ENCODE peak calls at places on chromosome 18, in eight cellular contexts. One of them, this sample, is unnamed. For H3K27me3, the result is how much of the 10 kb centered on the place peaks cover.

GRCh38 chr18:3930126-3931012 is 480.4 kb downstream of the TGIF1 start:
- DNase-seq in thoracic aorta: no peak
- DNase-seq in Peyer's patch: no peak
- DNase-seq in GM23248: no peak
- DNase-seq in right cardiac atrium: no peak
- DNase-seq in esophagus muscularis mucosa: no peak
- DNase-seq in cardiac muscle cell: no peak
- DNase-seq in body of pancreas: no peak
- DNase-seq in this sample: no peak

GRCh38 chr18:59730896-59731295 is 33.7 kb upstream of the CCBE1 start:
- DNase-seq in thoracic aorta: no peak
- DNase-seq in Peyer's patch: no peak
- DNase-seq in GM23248: no peak
- DNase-seq in right cardiac atrium: no peak
- DNase-seq in esophagus muscularis mucosa: no peak
- DNase-seq in cardiac muscle cell: no peak
- DNase-seq in body of pancreas: no peak
- DNase-seq in this sample: no peak

GRCh38 chr18:66316708-66317107 is 287.2 kb downstream of the CDH19 start:
- DNase-seq in thoracic aorta: no peak
- DNase-seq in Peyer's patch: no peak
- DNase-seq in GM23248: no peak
- DNase-seq in right cardiac atrium: no peak
- DNase-seq in esophagus muscularis mucosa: no peak
- DNase-seq in cardiac muscle cell: no peak
- DNase-seq in body of pancreas: no peak
- DNase-seq in this sample: no peak

GRCh38 chr18:58862851-58863538 is 1.7 kb upstream of the ZNF532 start:
- DNase-seq in thoracic aorta: no peak
- DNase-seq in Peyer's patch: peak
- DNase-seq in GM23248: peak
- DNase-seq in right cardiac atrium: peak
- DNase-seq in esophagus muscularis mucosa: no peak
- DNase-seq in cardiac muscle cell: no peak
- DNase-seq in body of pancreas: no peak
- DNase-seq in this sample: no peak

GRCh38 chr18:1774261-1774660 is 797.0 kb downstream of the METTL4 start:
- DNase-seq in thoracic aorta: no peak
- DNase-seq in Peyer's patch: no peak
- DNase-seq in GM23248: no peak
- DNase-seq in right cardiac atrium: no peak
- DNase-seq in esophagus muscularis mucosa: no peak
- DNase-seq in cardiac muscle cell: no peak
- DNase-seq in body of pancreas: no peak
- DNase-seq in this sample: no peak

GRCh38 chr18:46073474-46074331 is 1.6 kb upstream of the PSTPIP2 start:
- DNase-seq in thoracic aorta: no peak
- DNase-seq in Peyer's patch: peak
- DNase-seq in GM23248: peak
- DNase-seq in right cardiac atrium: no peak
- DNase-seq in esophagus muscularis mucosa: peak
- DNase-seq in cardiac muscle cell: peak
- DNase-seq in body of pancreas: peak
- DNase-seq in this sample: peak

GRCh38 chr18:6681331-6681875 is 48.1 kb upstream of the ARHGAP28 start:
- DNase-seq in thoracic aorta: no peak
- DNase-seq in Peyer's patch: no peak
- DNase-seq in GM23248: no peak
- DNase-seq in right cardiac atrium: no peak
- DNase-seq in esophagus muscularis mucosa: no peak
- DNase-seq in cardiac muscle cell: no peak
- DNase-seq in body of pancreas: no peak
- DNase-seq in this sample: no peak

GRCh38 chr18:9661564-9661963 is 46.5 kb upstream of the RAB31 start:
- DNase-seq in thoracic aorta: no peak
- DNase-seq in Peyer's patch: no peak
- DNase-seq in GM23248: peak
- DNase-seq in right cardiac atrium: no peak
- DNase-seq in esophagus muscularis mucosa: no peak
- DNase-seq in cardiac muscle cell: no peak
- DNase-seq in body of pancreas: no peak
- DNase-seq in this sample: no peak

GRCh38 chr18:28177828-28178635 is 1.1 kb upstream of the CDH2 start:
- DNase-seq in thoracic aorta: no peak
- DNase-seq in Peyer's patch: no peak
- DNase-seq in GM23248: peak
- DNase-seq in right cardiac atrium: peak
- DNase-seq in esophagus muscularis mucosa: peak
- DNase-seq in cardiac muscle cell: peak
- DNase-seq in body of pancreas: peak
- DNase-seq in this sample: peak

GRCh38 chr18:65287642-65288041 is 463.2 kb upstream of the CDH7 start:
- DNase-seq in thoracic aorta: no peak
- DNase-seq in Peyer's patch: no peak
- DNase-seq in GM23248: no peak
- DNase-seq in right cardiac atrium: no peak
- DNase-seq in esophagus muscularis mucosa: no peak
- DNase-seq in cardiac muscle cell: no peak
- DNase-seq in body of pancreas: no peak
- DNase-seq in this sample: no peak

GRCh38 chr18:6879508-6880195 is 150.1 kb downstream of the ARHGAP28 start:
- DNase-seq in thoracic aorta: no peak
- DNase-seq in Peyer's patch: no peak
- DNase-seq in GM23248: no peak
- DNase-seq in right cardiac atrium: no peak
- DNase-seq in esophagus muscularis mucosa: no peak
- DNase-seq in cardiac muscle cell: no peak
- DNase-seq in body of pancreas: no peak
- DNase-seq in this sample: no peak

GRCh38 chr18:6610436-6610835 is 119.1 kb upstream of the ARHGAP28 start:
- DNase-seq in thoracic aorta: no peak
- DNase-seq in Peyer's patch: no peak
- DNase-seq in GM23248: no peak
- DNase-seq in right cardiac atrium: no peak
- DNase-seq in esophagus muscularis mucosa: no peak
- DNase-seq in cardiac muscle cell: no peak
- DNase-seq in body of pancreas: no peak
- DNase-seq in this sample: no peak

GRCh38 chr18:10252952-10253680 is 201.3 kb upstream of the APCDD1 start:
- DNase-seq in thoracic aorta: no peak
- DNase-seq in Peyer's patch: no peak
- DNase-seq in GM23248: no peak
- DNase-seq in right cardiac atrium: no peak
- DNase-seq in esophagus muscularis mucosa: no peak
- DNase-seq in cardiac muscle cell: no peak
- DNase-seq in body of pancreas: no peak
- DNase-seq in this sample: no peak

GRCh38 chr18:6139007-6139406 is 243.7 kb upstream of the TMEM200C start:
- DNase-seq in thoracic aorta: no peak
- DNase-seq in Peyer's patch: no peak
- DNase-seq in GM23248: no peak
- DNase-seq in right cardiac atrium: no peak
- DNase-seq in esophagus muscularis mucosa: no peak
- DNase-seq in cardiac muscle cell: no peak
- DNase-seq in body of pancreas: no peak
- DNase-seq in this sample: no peak

GRCh38 chr18:31603335-31603734 is 11.7 kb downstream of the TTR start:
- DNase-seq in thoracic aorta: no peak
- DNase-seq in Peyer's patch: no peak
- DNase-seq in GM23248: peak
- DNase-seq in right cardiac atrium: no peak
- DNase-seq in esophagus muscularis mucosa: no peak
- DNase-seq in cardiac muscle cell: no peak
- DNase-seq in body of pancreas: no peak
- DNase-seq in this sample: no peak

GRCh38 chr18:79963658-79964329 is 649 bp upstream of the HSBP1L1 start:
- DNase-seq in thoracic aorta: no peak
- DNase-seq in Peyer's patch: peak
- DNase-seq in GM23248: no peak
- DNase-seq in right cardiac atrium: no peak
- DNase-seq in esophagus muscularis mucosa: no peak
- DNase-seq in cardiac muscle cell: no peak
- DNase-seq in body of pancreas: no peak
- DNase-seq in this sample: no peak

GRCh38 chr18:79960921-79961526 is 3.4 kb upstream of the HSBP1L1 start:
- DNase-seq in thoracic aorta: no peak
- DNase-seq in Peyer's patch: no peak
- DNase-seq in GM23248: no peak
- DNase-seq in right cardiac atrium: no peak
- DNase-seq in esophagus muscularis mucosa: no peak
- DNase-seq in cardiac muscle cell: no peak
- DNase-seq in body of pancreas: no peak
- DNase-seq in this sample: no peak

GRCh38 chr18:79961527-79962291 is 2.7 kb upstream of the HSBP1L1 start:
- DNase-seq in thoracic aorta: no peak
- DNase-seq in Peyer's patch: no peak
- DNase-seq in GM23248: peak
- DNase-seq in right cardiac atrium: no peak
- DNase-seq in esophagus muscularis mucosa: no peak
- DNase-seq in cardiac muscle cell: no peak
- DNase-seq in body of pancreas: no peak
- DNase-seq in this sample: no peak

GRCh38 chr18:79962835-79963657 is 1.4 kb upstream of the HSBP1L1 start:
- DNase-seq in thoracic aorta: no peak
- DNase-seq in Peyer's patch: peak
- DNase-seq in GM23248: no peak
- DNase-seq in right cardiac atrium: no peak
- DNase-seq in esophagus muscularis mucosa: no peak
- DNase-seq in cardiac muscle cell: no peak
- DNase-seq in body of pancreas: no peak
- DNase-seq in this sample: no peak

DNA sequence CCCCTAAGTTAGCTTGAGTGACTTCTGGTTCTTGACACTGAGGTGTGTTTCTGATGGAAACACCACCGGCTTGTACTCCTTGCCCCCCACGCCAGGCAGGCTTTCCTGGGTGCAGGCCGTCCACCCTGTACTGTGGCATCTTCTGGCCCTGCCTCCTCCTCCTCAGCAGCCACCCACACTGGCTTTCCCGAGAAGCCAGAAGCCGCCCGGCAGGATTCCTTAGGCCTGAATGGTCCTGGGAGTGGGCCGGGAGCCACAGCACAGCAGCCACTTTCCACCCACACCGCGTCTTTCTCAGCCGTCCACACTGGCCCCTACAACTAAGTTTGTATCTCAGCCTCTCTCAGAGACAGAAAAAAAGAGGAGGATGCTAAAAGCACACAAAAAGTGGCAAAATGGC is 2.1 kb upstream of the HSBP1L1 start:
- DNase-seq in thoracic aorta: no peak
- DNase-seq in Peyer's patch: peak
- DNase-seq in GM23248: peak
- DNase-seq in right cardiac atrium: no peak
- DNase-seq in esophagus muscularis mucosa: no peak
- DNase-seq in cardiac muscle cell: no peak
- DNase-seq in body of pancreas: no peak
- DNase-seq in this sample: no peak
- H3K27me3 ChIP-seq in thoracic aorta: under half
- H3K27me3 ChIP-seq in Peyer's patch: under half
- H3K27me3 ChIP-seq in GM23248: under half
- H3K27me3 ChIP-seq in right cardiac atrium: under half
- H3K27me3 ChIP-seq in esophagus muscularis mucosa: under half
- H3K27me3 ChIP-seq in cardiac muscle cell: under half
- H3K27me3 ChIP-seq in body of pancreas: under half
- H3K27me3 ChIP-seq in this sample: under half

DNA sequence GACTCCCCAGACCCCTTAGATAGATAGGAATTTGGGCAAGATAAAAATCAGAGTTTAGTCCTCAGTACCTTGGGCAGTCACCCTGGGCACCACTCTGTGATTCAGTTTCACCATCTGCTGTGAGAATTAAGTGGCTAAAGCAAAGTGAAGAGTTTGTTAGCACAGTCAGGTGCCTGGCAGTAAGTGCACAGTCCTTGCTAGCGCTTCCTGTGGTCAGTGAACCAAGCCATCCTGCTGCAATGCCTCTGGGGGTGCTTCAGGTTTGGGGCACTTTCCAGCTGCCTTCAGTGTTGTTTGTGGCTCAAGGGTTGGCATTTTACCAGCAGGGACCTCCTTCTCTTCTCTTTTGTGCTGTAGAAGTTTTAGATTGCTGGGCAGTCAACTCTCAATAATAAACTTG is 48.5 kb upstream of the RMP24 start:
- DNase-seq in thoracic aorta: no peak
- DNase-seq in Peyer's patch: no peak
- DNase-seq in GM23248: no peak
- DNase-seq in right cardiac atrium: no peak
- DNase-seq in esophagus muscularis mucosa: peak
- DNase-seq in cardiac muscle cell: peak
- DNase-seq in body of pancreas: no peak
- DNase-seq in this sample: no peak
- H3K27me3 ChIP-seq in thoracic aorta: under half
- H3K27me3 ChIP-seq in Peyer's patch: under half
- H3K27me3 ChIP-seq in GM23248: under half
- H3K27me3 ChIP-seq in right cardiac atrium: under half
- H3K27me3 ChIP-seq in esophagus muscularis mucosa: under half
- H3K27me3 ChIP-seq in cardiac muscle cell: under half
- H3K27me3 ChIP-seq in body of pancreas: under half
- H3K27me3 ChIP-seq in this sample: under half

GRCh38 chr18:76358774-76359173 is 136.3 kb downstream of the ZNF516 start:
- DNase-seq in thoracic aorta: no peak
- DNase-seq in Peyer's patch: no peak
- DNase-seq in GM23248: no peak
- DNase-seq in right cardiac atrium: no peak
- DNase-seq in esophagus muscularis mucosa: no peak
- DNase-seq in cardiac muscle cell: no peak
- DNase-seq in body of pancreas: no peak
- DNase-seq in this sample: no peak

GRCh38 chr18:76357174-76357573 is 137.9 kb downstream of the ZNF516 start:
- DNase-seq in thoracic aorta: no peak
- DNase-seq in Peyer's patch: no peak
- DNase-seq in GM23248: no peak
- DNase-seq in right cardiac atrium: no peak
- DNase-seq in esophagus muscularis mucosa: no peak
- DNase-seq in cardiac muscle cell: no peak
- DNase-seq in body of pancreas: no peak
- DNase-seq in this sample: no peak

GRCh38 chr18:76359909-76360308 is 135.1 kb downstream of the ZNF516 start:
- DNase-seq in thoracic aorta: no peak
- DNase-seq in Peyer's patch: no peak
- DNase-seq in GM23248: no peak
- DNase-seq in right cardiac atrium: no peak
- DNase-seq in esophagus muscularis mucosa: no peak
- DNase-seq in cardiac muscle cell: no peak
- DNase-seq in body of pancreas: no peak
- DNase-seq in this sample: no peak

GRCh38 chr18:76356666-76357065 is 138.4 kb downstream of the ZNF516 start:
- DNase-seq in thoracic aorta: no peak
- DNase-seq in Peyer's patch: no peak
- DNase-seq in GM23248: no peak
- DNase-seq in right cardiac atrium: no peak
- DNase-seq in esophagus muscularis mucosa: peak
- DNase-seq in cardiac muscle cell: no peak
- DNase-seq in body of pancreas: no peak
- DNase-seq in this sample: no peak

GRCh38 chr18:76357585-76358265 is 137.3 kb downstream of the ZNF516 start:
- DNase-seq in thoracic aorta: no peak
- DNase-seq in Peyer's patch: no peak
- DNase-seq in GM23248: no peak
- DNase-seq in right cardiac atrium: no peak
- DNase-seq in esophagus muscularis mucosa: no peak
- DNase-seq in cardiac muscle cell: no peak
- DNase-seq in body of pancreas: no peak
- DNase-seq in this sample: no peak
- H3K27me3 ChIP-seq in thoracic aorta: under half
- H3K27me3 ChIP-seq in Peyer's patch: under half
- H3K27me3 ChIP-seq in GM23248: under half
- H3K27me3 ChIP-seq in right cardiac atrium: under half
- H3K27me3 ChIP-seq in esophagus muscularis mucosa: under half
- H3K27me3 ChIP-seq in cardiac muscle cell: under half
- H3K27me3 ChIP-seq in body of pancreas: under half
- H3K27me3 ChIP-seq in this sample: under half

GRCh38 chr18:48181132-48181823 is 227.9 kb downstream of the ZBTB7C start:
- DNase-seq in thoracic aorta: no peak
- DNase-seq in Peyer's patch: peak
- DNase-seq in GM23248: no peak
- DNase-seq in right cardiac atrium: no peak
- DNase-seq in esophagus muscularis mucosa: no peak
- DNase-seq in cardiac muscle cell: no peak
- DNase-seq in body of pancreas: no peak
- DNase-seq in this sample: no peak
- H3K27me3 ChIP-seq in thoracic aorta: under half
- H3K27me3 ChIP-seq in Peyer's patch: under half
- H3K27me3 ChIP-seq in GM23248: under half
- H3K27me3 ChIP-seq in right cardiac atrium: under half
- H3K27me3 ChIP-seq in esophagus muscularis mucosa: under half
- H3K27me3 ChIP-seq in cardiac muscle cell: under half
- H3K27me3 ChIP-seq in body of pancreas: under half
- H3K27me3 ChIP-seq in this sample: under half

This sample was measured in adrenal gland.